ENCODE peak calls at places on chromosomes 7 and 10, in four cellular contexts. One of them, this sample, is unnamed.
A peak's percentile ranks its signal among the peaks of the same experiment; 100 is the strongest.

GRCh38 chr7:159067870-159068787 is 76.5 kb downstream of the VIPR2 start:
- DNase-seq in MM.1S: no peak
- DNase-seq in fibroblast of lung: no peak
- DNase-seq in heart right ventricle: peak; percentile 80
- DNase-seq in this sample: no peak

GRCh38 chr10:60377955-60378354 is 11.7 kb downstream of the ANK3 start:
- DNase-seq in MM.1S: no peak
- DNase-seq in fibroblast of lung: peak; percentile 71
- DNase-seq in heart right ventricle: no peak
- DNase-seq in this sample: peak; percentile 43

GRCh38 chr10:89391882-89392756 is at the start of gene IFIT1:
- DNase-seq in MM.1S: peak; percentile 96
- DNase-seq in fibroblast of lung: peak; percentile 96
- DNase-seq in heart right ventricle: peak; percentile 86
- DNase-seq in this sample: peak; percentile 82

GRCh38 chr10:95756061-95756751 is at the start of gene ENTPD1:
- DNase-seq in MM.1S: no peak
- DNase-seq in fibroblast of lung: no peak
- DNase-seq in heart right ventricle: peak; percentile 19
- DNase-seq in this sample: no peak

GRCh38 chr10:109593686-109594085 is 329.6 kb downstream of the XPNPEP1 start:
- DNase-seq in MM.1S: no peak
- DNase-seq in fibroblast of lung: peak; percentile 2
- DNase-seq in heart right ventricle: no peak
- DNase-seq in this sample: no peak

GRCh38 chr10:94076325-94076841 is 82.7 kb downstream of the PLCE1 start:
- DNase-seq in MM.1S: no peak
- DNase-seq in fibroblast of lung: peak; percentile 62
- DNase-seq in heart right ventricle: peak; percentile 15
- DNase-seq in this sample: no peak

GRCh38 chr7:157682946-157683239 is 346.1 kb downstream of the DNAJB6 start:
- DNase-seq in MM.1S: no peak
- DNase-seq in fibroblast of lung: no peak
- DNase-seq in heart right ventricle: no peak
- DNase-seq in this sample: no peak

GRCh38 chr7:43071604-43072003 is 40.8 kb upstream of the HECW1 start:
- DNase-seq in MM.1S: peak; percentile 37
- DNase-seq in fibroblast of lung: no peak
- DNase-seq in heart right ventricle: no peak
- DNase-seq in this sample: no peak

GRCh38 chr10:97823734-97824133 is 25.9 kb upstream of the GOLGA7B start:
- DNase-seq in MM.1S: no peak
- DNase-seq in fibroblast of lung: no peak
- DNase-seq in heart right ventricle: no peak
- DNase-seq in this sample: no peak

GRCh38 chr10:27723436-27723835 is 22.2 kb downstream of the MKX start:
- DNase-seq in MM.1S: no peak
- DNase-seq in fibroblast of lung: peak; percentile 75
- DNase-seq in heart right ventricle: no peak
- DNase-seq in this sample: no peak

GRCh38 chr7:70837589-70837988 is 294.4 kb upstream of the GALNT17 start:
- DNase-seq in MM.1S: no peak
- DNase-seq in fibroblast of lung: no peak
- DNase-seq in heart right ventricle: no peak
- DNase-seq in this sample: no peak

GRCh38 chr7:132709971-132710567 is 133.8 kb upstream of the PLXNA4 start:
- DNase-seq in MM.1S: no peak
- DNase-seq in fibroblast of lung: peak; percentile 12
- DNase-seq in heart right ventricle: peak; percentile 11
- DNase-seq in this sample: peak; percentile 18

GRCh38 chr10:90222372-90222771 is 521.0 kb downstream of the KIF20B start:
- DNase-seq in MM.1S: no peak
- DNase-seq in fibroblast of lung: peak; percentile 88
- DNase-seq in heart right ventricle: no peak
- DNase-seq in this sample: peak; percentile 85

GRCh38 chr10:114477285-114477684 is 73.0 kb upstream of the AFAP1L2 start:
- DNase-seq in MM.1S: no peak
- DNase-seq in fibroblast of lung: no peak
- DNase-seq in heart right ventricle: no peak
- DNase-seq in this sample: no peak

GRCh38 chr10:118732253-118733194 is 22.2 kb downstream of the CACUL1 start:
- DNase-seq in MM.1S: no peak
- DNase-seq in fibroblast of lung: peak; percentile 26
- DNase-seq in heart right ventricle: no peak
- DNase-seq in this sample: no peak

GRCh38 chr7:2856388-2857169 is 12.5 kb upstream of the GNA12 start:
- DNase-seq in MM.1S: no peak
- DNase-seq in fibroblast of lung: no peak
- DNase-seq in heart right ventricle: no peak
- DNase-seq in this sample: no peak

GRCh38 chr10:89553064-89553734 is 17.8 kb upstream of the SLC16A12 start:
- DNase-seq in MM.1S: no peak
- DNase-seq in fibroblast of lung: peak; percentile 98
- DNase-seq in heart right ventricle: no peak
- DNase-seq in this sample: peak; percentile 94

GRCh38 chr7:27739301-27739913 is 555 bp upstream of the TAX1BP1 start:
- DNase-seq in MM.1S: peak; percentile 45
- DNase-seq in fibroblast of lung: peak; percentile 73
- DNase-seq in heart right ventricle: no peak
- DNase-seq in this sample: no peak

GRCh38 chr10:5442056-5442989 is 30.0 kb downstream of the NET1 start:
- DNase-seq in MM.1S: peak; percentile 51
- DNase-seq in fibroblast of lung: no peak
- DNase-seq in heart right ventricle: peak; percentile 54
- DNase-seq in this sample: no peak

GRCh38 chr7:116145245-116145852 is 65.0 kb upstream of the TES start:
- DNase-seq in MM.1S: peak; percentile 78
- DNase-seq in fibroblast of lung: no peak
- DNase-seq in heart right ventricle: no peak
- DNase-seq in this sample: no peak

GRCh38 chr7:98399462-98399861 is 1.4 kb downstream of the BAIAP2L1 start:
- DNase-seq in MM.1S: no peak
- DNase-seq in fibroblast of lung: peak; percentile 61
- DNase-seq in heart right ventricle: no peak
- DNase-seq in this sample: peak; percentile 65

GRCh38 chr10:132307823-132308587 is at the start of gene STK32C:
- DNase-seq in MM.1S: peak; percentile 74
- DNase-seq in fibroblast of lung: peak; percentile 78
- DNase-seq in heart right ventricle: peak; percentile 90
- DNase-seq in this sample: no peak

GRCh38 chr7:91569702-91570457 is 305.6 kb downstream of the FZD1 start:
- DNase-seq in MM.1S: no peak
- DNase-seq in fibroblast of lung: peak; percentile 65
- DNase-seq in heart right ventricle: no peak
- DNase-seq in this sample: no peak

GRCh38 chr10:126904807-126905686 is at the start of gene DOCK1:
- DNase-seq in MM.1S: no peak
- DNase-seq in fibroblast of lung: peak; percentile 73
- DNase-seq in heart right ventricle: peak; percentile 75
- DNase-seq in this sample: peak; percentile 44

GRCh38 chr10:30883751-30884150 is 147.9 kb downstream of the ZNF438 start:
- DNase-seq in MM.1S: no peak
- DNase-seq in fibroblast of lung: no peak
- DNase-seq in heart right ventricle: no peak
- DNase-seq in this sample: no peak

GRCh38 chr10:7363700-7364099 is 47.1 kb downstream of the SFMBT2 start:
- DNase-seq in MM.1S: no peak
- DNase-seq in fibroblast of lung: no peak
- DNase-seq in heart right ventricle: no peak
- DNase-seq in this sample: no peak

GRCh38 chr7:14995774-14996173 is 93.2 kb upstream of the DGKB start:
- DNase-seq in MM.1S: no peak
- DNase-seq in fibroblast of lung: peak; percentile 64
- DNase-seq in heart right ventricle: no peak
- DNase-seq in this sample: no peak

GRCh38 chr10:30755474-30755873 is 125.9 kb upstream of the LYZL2 start:
- DNase-seq in MM.1S: no peak
- DNase-seq in fibroblast of lung: no peak
- DNase-seq in heart right ventricle: peak; percentile 26
- DNase-seq in this sample: no peak

GRCh38 chr7:143345428-143345900 is 17.0 kb downstream of the FAM131B start:
- DNase-seq in MM.1S: no peak
- DNase-seq in fibroblast of lung: peak; percentile 49
- DNase-seq in heart right ventricle: no peak
- DNase-seq in this sample: peak; percentile 25

GRCh38 chr10:113111900-113112853 is 162.1 kb downstream of the TCF7L2 start:
- DNase-seq in MM.1S: no peak
- DNase-seq in fibroblast of lung: peak; percentile 24
- DNase-seq in heart right ventricle: no peak
- DNase-seq in this sample: peak; percentile 81

GRCh38 chr10:70399177-70399576 is 4.8 kb upstream of the EIF4EBP2 start:
- DNase-seq in MM.1S: no peak
- DNase-seq in fibroblast of lung: no peak
- DNase-seq in heart right ventricle: no peak
- DNase-seq in this sample: no peak

GRCh38 chr7:13327669-13328068 is 640.2 kb downstream of the ARL4A start:
- DNase-seq in MM.1S: no peak
- DNase-seq in fibroblast of lung: peak; percentile 86
- DNase-seq in heart right ventricle: no peak
- DNase-seq in this sample: no peak

GRCh38 chr7:93352881-93353280 is 120.7 kb downstream of the VPS50 start:
- DNase-seq in MM.1S: no peak
- DNase-seq in fibroblast of lung: no peak
- DNase-seq in heart right ventricle: no peak
- DNase-seq in this sample: no peak

DNA sequence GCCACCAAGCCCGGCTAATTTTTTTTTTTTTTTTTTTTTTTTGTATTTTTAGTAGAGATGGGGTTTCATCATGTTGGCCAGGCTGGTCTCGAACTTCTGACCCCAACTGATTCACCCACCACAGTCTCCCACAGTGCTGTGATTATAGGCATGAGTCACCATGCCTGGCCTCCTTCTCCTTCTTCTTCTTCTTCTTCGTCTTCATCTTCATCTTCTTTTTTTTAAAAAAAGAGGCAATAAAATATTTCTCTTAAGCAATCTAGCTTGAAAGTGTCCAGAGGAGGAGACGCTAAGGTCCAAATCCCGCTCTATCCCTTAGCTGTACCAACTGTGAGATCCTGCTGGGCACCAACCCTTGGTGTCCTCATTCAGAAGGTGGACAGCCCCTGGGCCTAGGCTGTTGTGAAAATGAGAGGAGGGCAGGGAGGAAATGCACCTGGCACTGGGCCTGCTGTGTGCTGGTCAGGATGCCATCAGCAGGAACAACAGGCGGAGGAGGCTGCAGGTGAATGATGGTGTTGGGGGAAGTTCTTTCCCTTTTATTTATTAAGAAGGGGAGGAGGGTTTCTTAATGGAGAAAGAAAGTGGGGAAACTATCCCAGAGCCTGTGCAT is 13.9 kb upstream of the PSAP start:
- DNase-seq in MM.1S: no peak
- DNase-seq in fibroblast of lung: peak; percentile 86
- DNase-seq in heart right ventricle: no peak
- DNase-seq in this sample: no peak
- H3K27ac ChIP-seq in MM.1S: no peak overlapping the region
- H3K27ac ChIP-seq in fibroblast of lung: peak overlapping the region; percentile 27
- H3K27ac ChIP-seq in heart right ventricle: no peak overlapping the region
- H3K27ac ChIP-seq in this sample: no peak overlapping the region

DNA sequence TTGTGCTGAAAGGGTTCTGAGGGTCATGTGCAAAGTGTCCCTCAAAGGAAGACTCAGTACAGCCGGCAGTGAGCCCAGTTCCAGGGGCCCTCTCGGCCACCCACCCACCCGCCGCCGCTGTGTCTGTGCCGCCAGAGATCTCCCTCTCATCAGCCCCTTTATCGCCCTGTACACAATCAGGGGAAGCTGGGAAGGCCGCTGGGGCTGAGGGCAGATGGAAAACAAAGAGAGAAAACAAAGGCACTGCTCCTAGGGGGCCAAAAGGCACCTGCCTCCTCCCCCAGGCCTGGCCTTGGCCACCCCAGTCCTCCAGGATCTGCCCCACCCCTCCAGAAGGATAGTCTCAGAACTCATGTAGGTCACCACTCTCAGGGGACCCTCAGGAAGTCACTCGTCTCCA is 67.0 kb downstream of the ZMIZ1 start:
- DNase-seq in MM.1S: no peak
- DNase-seq in fibroblast of lung: no peak
- DNase-seq in heart right ventricle: no peak
- DNase-seq in this sample: no peak
- H3K4me1 ChIP-seq in MM.1S: peaks cover 22% of the 10 kb centered on the region
- H3K4me1 ChIP-seq in fibroblast of lung: peaks cover 44% of the 10 kb centered on the region
- H3K4me1 ChIP-seq in heart right ventricle: peaks cover 95% of the 10 kb centered on the region
- H3K4me1 ChIP-seq in this sample: no peaks in the 10 kb centered on the region

GRCh38 chr10:21097926-21098355 is 200.8 kb upstream of the NEBL start:
- DNase-seq in MM.1S: no peak
- DNase-seq in fibroblast of lung: no peak
- DNase-seq in heart right ventricle: no peak
- DNase-seq in this sample: no peak
- H3K27ac ChIP-seq in MM.1S: no peak overlapping the region
- H3K27ac ChIP-seq in fibroblast of lung: no peak overlapping the region
- H3K27ac ChIP-seq in heart right ventricle: no peak overlapping the region
- H3K27ac ChIP-seq in this sample: no peak overlapping the region

DNA sequence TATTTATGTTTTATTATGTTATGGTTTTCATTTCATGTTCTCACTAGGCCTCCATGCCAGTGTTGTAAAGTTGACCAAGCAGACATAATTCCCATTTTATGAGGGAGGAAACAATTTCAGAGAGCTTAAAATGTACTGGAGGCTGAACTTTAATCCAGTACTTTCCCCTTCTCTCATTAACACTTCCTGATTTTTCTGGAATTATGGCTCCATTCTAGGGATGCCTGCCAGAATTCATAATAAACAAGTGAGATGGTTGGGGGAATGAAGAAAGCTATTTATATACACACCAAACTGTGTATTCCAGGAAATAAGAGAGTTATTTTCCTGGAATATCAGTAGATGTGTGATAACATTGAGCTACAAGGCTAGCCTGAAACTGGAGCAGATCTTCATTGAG is 6.9 kb downstream of the TMEM236 start:
- DNase-seq in MM.1S: no peak
- DNase-seq in fibroblast of lung: no peak
- DNase-seq in heart right ventricle: no peak
- DNase-seq in this sample: no peak
- H3K4me1 ChIP-seq in MM.1S: peaks cover 15% of the 10 kb centered on the region
- H3K4me1 ChIP-seq in fibroblast of lung: no peaks in the 10 kb centered on the region
- H3K4me1 ChIP-seq in heart right ventricle: no peaks in the 10 kb centered on the region
- H3K4me1 ChIP-seq in this sample: no peaks in the 10 kb centered on the region